ENCODE peak calls at places on chromosomes 1 and 21, in eight cellular contexts. N is T47D; T is stimulated activated CD4-positive, alpha-beta T cell treated with anti-CD3 and anti-CD28 coated beads, Interleukin-2, amount 100 ng/mL, for 48 hours; H is GM19239; G is NCI-H345; R is effector memory CD8-positive, alpha-beta T cell; Y is HuH-7; U is KBM-7. A is an unnamed sample.

GRCh38 chr1:88646852-88647645 is 37.0 kb upstream of the PKN2 start:
- DNase-seq in N (no peak), T (no peak), H (no peak), G (peak; percentile 29), R (no peak), Y (peak; percentile 14), U (peak; percentile 81), A (no peak)

GRCh38 chr1:9558946-9559545 is 19.8 kb downstream of the SLC25A33 start:
- DNase-seq in N (no peak), T (no peak), H (no peak), G (no peak), R (no peak), Y (no peak), U (no peak), A (no peak)

GRCh38 chr1:154820646-154821045 is 49.4 kb downstream of the KCNN3 start:
- DNase-seq in N (no peak), T (no peak), H (no peak), G (no peak), R (no peak), Y (no peak), U (no peak), A (no peak)

GRCh38 chr1:41617336-41617735 is 132.9 kb upstream of the EDN2 start:
- DNase-seq in N (no peak), T (no peak), H (no peak), G (no peak), R (no peak), Y (no peak), U (no peak), A (no peak)

GRCh38 chr1:101520302-101520701 is 283.5 kb downstream of the S1PR1 start:
- DNase-seq in N (peak; percentile 3), T (peak; percentile 8), H (peak; percentile 19), G (peak; percentile 65), R (no peak), Y (peak; percentile 7), U (peak; percentile 52), A (peak; percentile 5)

GRCh38 chr1:246703581-246703980 is 20.6 kb upstream of the SCCPDH start:
- DNase-seq in N (no peak), T (no peak), H (no peak), G (no peak), R (no peak), Y (no peak), U (peak; percentile 80), A (no peak)

GRCh38 chr1:10733967-10734366 is 62.5 kb downstream of the CASZ1 start:
- DNase-seq in N (no peak), T (peak; percentile 51), H (no peak), G (peak; percentile 32), R (no peak), Y (no peak), U (no peak), A (peak; percentile 64)

GRCh38 chr1:178151831-178152230 is 57.9 kb downstream of the RASAL2 start:
- DNase-seq in N (no peak), T (no peak), H (no peak), G (no peak), R (no peak), Y (no peak), U (no peak), A (no peak)

GRCh38 chr21:25080706-25081495 is 526.4 kb downstream of the MRPL39 start:
- DNase-seq in N (no peak), T (no peak), H (no peak), G (no peak), R (no peak), Y (no peak), U (no peak), A (no peak)

GRCh38 chr1:114040273-114041043 is 61.2 kb downstream of the OLFML3 start:
- DNase-seq in N (no peak), T (no peak), H (no peak), G (no peak), R (no peak), Y (no peak), U (no peak), A (no peak)

GRCh38 chr1:86705633-86705985 is 1.2 kb downstream of the SH3GLB1 start:
- DNase-seq in N (no peak), T (no peak), H (no peak), G (no peak), R (no peak), Y (no peak), U (no peak), A (no peak)

A was measured in GM12892.